ENCODE peak calls at places on chromosomes 11 and 22, in ten cellular contexts. One of them, this sample, is unnamed.

GRCh38 chr11:124536520-124536919 is 6.9 kb downstream of the OR8B12 start:
- DNase-seq in omental fat pad: no peak
- DNase-seq in B cell: no peak
- DNase-seq in colonic mucosa: no peak
- DNase-seq in lower lobe of right lung: peak; percentile 56
- DNase-seq in heart left ventricle: peak; percentile 43
- DNase-seq in neural progenitor cell: peak; percentile 50
- DNase-seq in hepatocyte: peak; percentile 65
- DNase-seq in GM20000: no peak
- DNase-seq in AG10803: peak; percentile 25
- DNase-seq in this sample: no peak

GRCh38 chr22:32971252-32971651 is 86.9 kb downstream of the SYN3 start:
- DNase-seq in omental fat pad: no peak
- DNase-seq in B cell: no peak
- DNase-seq in colonic mucosa: no peak
- DNase-seq in lower lobe of right lung: no peak
- DNase-seq in heart left ventricle: no peak
- DNase-seq in neural progenitor cell: no peak
- DNase-seq in hepatocyte: no peak
- DNase-seq in GM20000: no peak
- DNase-seq in AG10803: no peak
- DNase-seq in this sample: no peak

GRCh38 chr22:41561335-41561734 is 525 bp downstream of the CSDC2 start:
- DNase-seq in omental fat pad: no peak
- DNase-seq in B cell: no peak
- DNase-seq in colonic mucosa: no peak
- DNase-seq in lower lobe of right lung: no peak
- DNase-seq in heart left ventricle: peak; percentile 54
- DNase-seq in neural progenitor cell: peak; percentile 40
- DNase-seq in hepatocyte: peak; percentile 27
- DNase-seq in GM20000: no peak
- DNase-seq in AG10803: no peak
- DNase-seq in this sample: no peak

GRCh38 chr22:47165338-47165931 is 403.0 kb downstream of the TBC1D22A start:
- DNase-seq in omental fat pad: peak; percentile 0
- DNase-seq in B cell: no peak
- DNase-seq in colonic mucosa: no peak
- DNase-seq in lower lobe of right lung: peak; percentile 28
- DNase-seq in heart left ventricle: no peak
- DNase-seq in neural progenitor cell: no peak
- DNase-seq in hepatocyte: no peak
- DNase-seq in GM20000: no peak
- DNase-seq in AG10803: no peak
- DNase-seq in this sample: no peak

GRCh38 chr11:130209128-130209932 is 49.7 kb downstream of the ST14 start:
- DNase-seq in omental fat pad: no peak
- DNase-seq in B cell: no peak
- DNase-seq in colonic mucosa: peak; percentile 17
- DNase-seq in lower lobe of right lung: peak; percentile 37
- DNase-seq in heart left ventricle: peak; percentile 18
- DNase-seq in neural progenitor cell: no peak
- DNase-seq in hepatocyte: no peak
- DNase-seq in GM20000: no peak
- DNase-seq in AG10803: no peak
- DNase-seq in this sample: no peak

GRCh38 chr11:112931686-112932085 is 29.5 kb upstream of the NCAM1 start:
- DNase-seq in omental fat pad: no peak
- DNase-seq in B cell: no peak
- DNase-seq in colonic mucosa: no peak
- DNase-seq in lower lobe of right lung: no peak
- DNase-seq in heart left ventricle: no peak
- DNase-seq in neural progenitor cell: no peak
- DNase-seq in hepatocyte: peak; percentile 54
- DNase-seq in GM20000: no peak
- DNase-seq in AG10803: no peak
- DNase-seq in this sample: no peak

GRCh38 chr11:104057908-104058307 is 21.5 kb downstream of the DDI1 start:
- DNase-seq in omental fat pad: no peak
- DNase-seq in B cell: no peak
- DNase-seq in colonic mucosa: no peak
- DNase-seq in lower lobe of right lung: no peak
- DNase-seq in heart left ventricle: no peak
- DNase-seq in neural progenitor cell: no peak
- DNase-seq in hepatocyte: no peak
- DNase-seq in GM20000: no peak
- DNase-seq in AG10803: no peak
- DNase-seq in this sample: no peak

GRCh38 chr22:22044153-22044552 is 61.6 kb upstream of the TOP3B start:
- DNase-seq in omental fat pad: no peak
- DNase-seq in B cell: no peak
- DNase-seq in colonic mucosa: no peak
- DNase-seq in lower lobe of right lung: no peak
- DNase-seq in heart left ventricle: no peak
- DNase-seq in neural progenitor cell: no peak
- DNase-seq in hepatocyte: no peak
- DNase-seq in GM20000: no peak
- DNase-seq in AG10803: no peak
- DNase-seq in this sample: no peak

GRCh38 chr11:44600739-44601416 is 35.4 kb downstream of the CD82 start:
- DNase-seq in omental fat pad: no peak
- DNase-seq in B cell: peak; percentile 82
- DNase-seq in colonic mucosa: no peak
- DNase-seq in lower lobe of right lung: no peak
- DNase-seq in heart left ventricle: peak; percentile 76
- DNase-seq in neural progenitor cell: no peak
- DNase-seq in hepatocyte: no peak
- DNase-seq in GM20000: peak; percentile 39
- DNase-seq in AG10803: peak; percentile 19
- DNase-seq in this sample: peak; percentile 73

GRCh38 chr11:98589975-98590374 is 430.8 kb upstream of the CNTN5 start:
- DNase-seq in omental fat pad: no peak
- DNase-seq in B cell: no peak
- DNase-seq in colonic mucosa: no peak
- DNase-seq in lower lobe of right lung: no peak
- DNase-seq in heart left ventricle: no peak
- DNase-seq in neural progenitor cell: no peak
- DNase-seq in hepatocyte: no peak
- DNase-seq in GM20000: no peak
- DNase-seq in AG10803: no peak
- DNase-seq in this sample: no peak

GRCh38 chr11:102724904-102725515 is at the start of gene MMP8:
- DNase-seq in omental fat pad: no peak
- DNase-seq in B cell: no peak
- DNase-seq in colonic mucosa: no peak
- DNase-seq in lower lobe of right lung: no peak
- DNase-seq in heart left ventricle: no peak
- DNase-seq in neural progenitor cell: no peak
- DNase-seq in hepatocyte: no peak
- DNase-seq in GM20000: no peak
- DNase-seq in AG10803: peak; percentile 77
- DNase-seq in this sample: no peak

GRCh38 chr11:75567971-75568370 is 5.9 kb downstream of the SERPINH1 start:
- DNase-seq in omental fat pad: no peak
- DNase-seq in B cell: no peak
- DNase-seq in colonic mucosa: no peak
- DNase-seq in lower lobe of right lung: no peak
- DNase-seq in heart left ventricle: no peak
- DNase-seq in neural progenitor cell: no peak
- DNase-seq in hepatocyte: no peak
- DNase-seq in GM20000: no peak
- DNase-seq in AG10803: no peak
- DNase-seq in this sample: no peak

GRCh38 chr11:7600205-7600775 is 73.0 kb downstream of the CYB5R2 start:
- DNase-seq in omental fat pad: no peak
- DNase-seq in B cell: no peak
- DNase-seq in colonic mucosa: no peak
- DNase-seq in lower lobe of right lung: peak; percentile 72
- DNase-seq in heart left ventricle: no peak
- DNase-seq in neural progenitor cell: no peak
- DNase-seq in hepatocyte: peak; percentile 76
- DNase-seq in GM20000: no peak
- DNase-seq in AG10803: peak; percentile 95
- DNase-seq in this sample: no peak

DNA sequence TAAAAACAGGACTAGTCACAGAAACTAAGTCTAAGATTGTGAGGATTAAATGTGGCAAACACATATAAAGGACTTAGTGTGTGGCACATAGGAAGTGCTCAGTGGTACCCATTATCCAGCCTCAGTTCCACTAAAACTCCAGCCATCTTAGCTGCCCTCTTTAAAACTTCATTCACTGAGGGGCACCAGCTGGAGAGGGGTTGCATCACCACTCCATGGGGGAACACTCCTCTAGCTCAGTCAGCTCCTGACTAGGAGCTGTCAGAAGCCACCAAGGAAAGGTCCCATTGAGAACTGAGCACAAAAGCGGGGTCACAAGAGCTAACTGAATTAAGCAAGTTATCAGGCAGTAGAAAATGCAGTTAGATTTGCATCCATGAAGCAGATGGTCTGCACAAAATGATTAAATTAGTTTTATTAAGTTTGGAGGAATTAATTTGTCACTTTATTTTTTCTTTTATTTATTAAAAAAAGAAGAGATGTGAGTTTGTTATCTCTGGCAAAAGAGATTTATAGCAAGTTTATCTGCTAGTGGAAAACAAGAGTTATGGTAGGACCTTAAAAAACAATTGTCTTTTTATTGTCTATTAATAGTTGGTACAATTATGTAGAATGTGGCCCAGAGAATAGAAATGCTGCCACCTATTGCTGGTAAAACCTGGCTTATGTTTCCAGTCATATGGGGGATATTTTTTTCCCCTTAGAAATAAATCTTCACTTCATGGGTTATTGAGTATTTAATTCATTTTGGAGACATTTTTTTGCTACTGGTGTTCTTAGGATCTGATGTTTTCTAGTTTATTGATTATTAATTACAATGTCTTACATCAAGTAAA is 95.7 kb downstream of the NAV2 start:
- DNase-seq in omental fat pad: no peak
- DNase-seq in B cell: no peak
- DNase-seq in colonic mucosa: no peak
- DNase-seq in lower lobe of right lung: no peak
- DNase-seq in heart left ventricle: no peak
- DNase-seq in neural progenitor cell: peak; percentile 36
- DNase-seq in hepatocyte: no peak
- DNase-seq in GM20000: no peak
- DNase-seq in AG10803: no peak
- DNase-seq in this sample: no peak
- TF ChIP-seq CTCF in omental fat pad: no peak
- TF ChIP-seq CTCF in B cell: no peak
- TF ChIP-seq CTCF in colonic mucosa: no peak
- TF ChIP-seq CTCF in lower lobe of right lung: no peak
- TF ChIP-seq CTCF in heart left ventricle: peak; percentile 37
- TF ChIP-seq CTCF in neural progenitor cell: no peak
- TF ChIP-seq CTCF in hepatocyte: peak; percentile 35
- TF ChIP-seq CTCF in GM20000: no peak
- TF ChIP-seq CTCF in AG10803: peak; percentile 32
- TF ChIP-seq CTCF in this sample: peak; percentile 56

DNA sequence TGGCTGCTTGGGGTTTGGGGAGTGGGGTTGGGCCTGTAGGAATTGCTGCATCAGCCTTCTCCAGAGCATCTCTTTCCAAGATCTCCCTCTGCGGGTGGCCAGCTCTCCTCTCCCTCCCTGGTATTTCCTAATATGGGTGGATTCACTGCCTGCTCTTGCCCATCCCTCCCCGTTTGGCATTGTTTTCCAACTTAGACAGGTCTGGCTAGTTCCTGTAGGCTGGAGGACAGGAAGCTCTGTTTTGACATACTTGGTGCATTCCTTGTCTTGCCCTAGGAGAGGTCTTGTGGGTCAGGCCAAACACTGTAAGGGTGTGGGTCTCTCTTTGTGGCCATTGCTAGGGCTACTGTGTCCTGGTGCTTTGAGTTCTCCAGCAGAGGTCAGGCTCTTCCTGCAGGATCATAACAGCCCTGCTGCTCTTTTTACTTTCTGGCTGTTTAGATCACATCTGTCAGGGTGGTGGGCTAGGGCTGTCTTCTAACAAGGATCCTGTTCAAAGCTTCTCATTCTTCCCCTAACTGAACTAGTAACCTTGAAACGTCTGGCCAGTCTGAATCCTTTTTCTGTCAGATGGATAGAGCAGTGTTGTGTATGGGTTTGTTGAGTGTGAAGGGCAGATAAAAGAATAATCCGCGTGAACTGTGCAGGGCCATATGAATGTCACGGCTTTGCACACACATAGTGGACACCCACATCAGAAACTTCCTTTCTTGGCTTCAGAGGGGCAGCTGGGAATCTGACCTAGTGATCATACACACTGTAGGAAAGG is 18.3 kb upstream of the MICALL1 start:
- DNase-seq in omental fat pad: no peak
- DNase-seq in B cell: no peak
- DNase-seq in colonic mucosa: peak; percentile 36
- DNase-seq in lower lobe of right lung: no peak
- DNase-seq in heart left ventricle: no peak
- DNase-seq in neural progenitor cell: peak; percentile 56
- DNase-seq in hepatocyte: no peak
- DNase-seq in GM20000: no peak
- DNase-seq in AG10803: peak; percentile 94
- DNase-seq in this sample: no peak
- TF ChIP-seq CTCF in omental fat pad: no peak
- TF ChIP-seq CTCF in B cell: peak; percentile 11
- TF ChIP-seq CTCF in colonic mucosa: no peak
- TF ChIP-seq CTCF in lower lobe of right lung: peak; percentile 54
- TF ChIP-seq CTCF in heart left ventricle: peak; percentile 46
- TF ChIP-seq CTCF in neural progenitor cell: peak; percentile 53
- TF ChIP-seq CTCF in hepatocyte: peak; percentile 42
- TF ChIP-seq CTCF in GM20000: peak; percentile 12
- TF ChIP-seq CTCF in AG10803: peak; percentile 84
- TF ChIP-seq CTCF in this sample: peak; percentile 46

DNA sequence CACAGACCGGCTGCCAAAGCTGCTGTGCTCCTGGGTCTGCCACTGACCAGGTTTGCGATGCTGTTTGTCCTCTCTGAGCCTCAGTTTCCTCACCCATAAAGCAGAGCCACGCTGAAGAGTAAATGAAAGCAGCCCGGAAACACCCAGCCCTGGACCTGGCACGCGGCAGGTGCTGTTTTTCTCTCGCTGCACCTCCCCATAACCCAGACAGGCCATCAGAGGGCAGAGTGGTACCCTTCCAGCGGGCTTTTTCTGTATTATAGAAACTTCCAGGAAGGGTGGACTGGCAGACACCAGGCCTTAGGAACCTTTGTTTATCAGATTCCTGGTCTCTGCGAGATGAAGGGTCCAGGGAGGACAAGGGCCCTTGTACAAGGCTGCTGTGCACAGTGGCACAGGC is 17.9 kb upstream of the FGF19 start:
- DNase-seq in omental fat pad: no peak
- DNase-seq in B cell: no peak
- DNase-seq in colonic mucosa: no peak
- DNase-seq in lower lobe of right lung: no peak
- DNase-seq in heart left ventricle: no peak
- DNase-seq in neural progenitor cell: peak; percentile 49
- DNase-seq in hepatocyte: no peak
- DNase-seq in GM20000: no peak
- DNase-seq in AG10803: no peak
- DNase-seq in this sample: no peak
- TF ChIP-seq CTCF in omental fat pad: no peak
- TF ChIP-seq CTCF in B cell: no peak
- TF ChIP-seq CTCF in colonic mucosa: no peak
- TF ChIP-seq CTCF in lower lobe of right lung: no peak
- TF ChIP-seq CTCF in heart left ventricle: no peak
- TF ChIP-seq CTCF in neural progenitor cell: peak; percentile 57
- TF ChIP-seq CTCF in hepatocyte: peak; percentile 26
- TF ChIP-seq CTCF in GM20000: no peak
- TF ChIP-seq CTCF in AG10803: no peak
- TF ChIP-seq CTCF in this sample: peak; percentile 54

GRCh38 chr11:46305295-46305694 is 27.8 kb downstream of the CREB3L1 start:
- DNase-seq in omental fat pad: no peak
- DNase-seq in B cell: no peak
- DNase-seq in colonic mucosa: no peak
- DNase-seq in lower lobe of right lung: no peak
- DNase-seq in heart left ventricle: no peak
- DNase-seq in neural progenitor cell: no peak
- DNase-seq in hepatocyte: no peak
- DNase-seq in GM20000: no peak
- DNase-seq in AG10803: no peak
- DNase-seq in this sample: peak; percentile 37
- TF ChIP-seq CTCF in omental fat pad: no peak
- TF ChIP-seq CTCF in B cell: no peak
- TF ChIP-seq CTCF in colonic mucosa: no peak
- TF ChIP-seq CTCF in lower lobe of right lung: no peak
- TF ChIP-seq CTCF in heart left ventricle: no peak
- TF ChIP-seq CTCF in neural progenitor cell: no peak
- TF ChIP-seq CTCF in hepatocyte: peak; percentile 21
- TF ChIP-seq CTCF in GM20000: no peak
- TF ChIP-seq CTCF in AG10803: peak; percentile 30
- TF ChIP-seq CTCF in this sample: peak; percentile 21